ENCODE peak calls at places on chromosomes 13 and 19, in five cellular contexts. Q is MG63, D is psoas muscle, B is neural progenitor cell, U is heart left ventricle. M is an unnamed sample.
A peak's percentile ranks its signal among the peaks of the same experiment; 100 is the strongest.

GRCh38 chr13:109145631-109146030 is 516.2 kb downstream of the MYO16 start:
- DNase-seq in Q (no peak), D (no peak), B (peak; percentile 70), U (peak; percentile 30), M (no peak)

GRCh38 chr13:91133941-91134772 is 213.3 kb upstream of the MIR17HG start:
- DNase-seq in Q (peak; percentile 24), D (no peak), B (peak; percentile 60), U (peak; percentile 23), M (no peak)

GRCh38 chr19:33221641-33222040 is 4.0 kb downstream of the SLC7A10 start:
- DNase-seq in Q (no peak), D (no peak), B (no peak), U (no peak), M (no peak)

GRCh38 chr19:45428385-45429231 is 4.9 kb upstream of the ERCC1 start:
- DNase-seq in Q (peak; percentile 42), D (peak; percentile 92), B (peak; percentile 89), U (peak; percentile 80), M (peak; percentile 52)

GRCh38 chr19:18848860-18849661 is 17.3 kb downstream of the UPF1 start:
- DNase-seq in Q (no peak), D (peak; percentile 84), B (no peak), U (peak; percentile 82), M (peak; percentile 81)

GRCh38 chr13:94400874-94401273 is 78.6 kb downstream of the DCT start:
- DNase-seq in Q (no peak), D (no peak), B (no peak), U (no peak), M (no peak)

GRCh38 chr13:30739646-30740642 is 4.6 kb downstream of the ALOX5AP start:
- DNase-seq in Q (peak; percentile 75), D (no peak), B (peak; percentile 35), U (no peak), M (no peak)

GRCh38 chr19:34502582-34503545 is 21.3 kb downstream of the WTIP start:
- DNase-seq in Q (no peak), D (no peak), B (no peak), U (no peak), M (no peak)

GRCh38 chr13:29758591-29759114 is 91.8 kb downstream of the UBL3 start:
- DNase-seq in Q (no peak), D (no peak), B (no peak), U (peak; percentile 13), M (peak; percentile 87)

GRCh38 chr19:40084948-40085347 is 5.8 kb downstream of the ZNF780A start:
- DNase-seq in Q (no peak), D (no peak), B (no peak), U (no peak), M (no peak)

GRCh38 chr13:110713981-110714797 is 689 bp downstream of the ING1 start:
- DNase-seq in Q (peak; percentile 50), D (peak; percentile 78), B (peak; percentile 74), U (peak; percentile 65), M (peak; percentile 75)

GRCh38 chr13:24141333-24141910 is 19.1 kb upstream of the SPATA13 start:
- DNase-seq in Q (peak; percentile 56), D (no peak), B (no peak), U (no peak), M (no peak)

DNA sequence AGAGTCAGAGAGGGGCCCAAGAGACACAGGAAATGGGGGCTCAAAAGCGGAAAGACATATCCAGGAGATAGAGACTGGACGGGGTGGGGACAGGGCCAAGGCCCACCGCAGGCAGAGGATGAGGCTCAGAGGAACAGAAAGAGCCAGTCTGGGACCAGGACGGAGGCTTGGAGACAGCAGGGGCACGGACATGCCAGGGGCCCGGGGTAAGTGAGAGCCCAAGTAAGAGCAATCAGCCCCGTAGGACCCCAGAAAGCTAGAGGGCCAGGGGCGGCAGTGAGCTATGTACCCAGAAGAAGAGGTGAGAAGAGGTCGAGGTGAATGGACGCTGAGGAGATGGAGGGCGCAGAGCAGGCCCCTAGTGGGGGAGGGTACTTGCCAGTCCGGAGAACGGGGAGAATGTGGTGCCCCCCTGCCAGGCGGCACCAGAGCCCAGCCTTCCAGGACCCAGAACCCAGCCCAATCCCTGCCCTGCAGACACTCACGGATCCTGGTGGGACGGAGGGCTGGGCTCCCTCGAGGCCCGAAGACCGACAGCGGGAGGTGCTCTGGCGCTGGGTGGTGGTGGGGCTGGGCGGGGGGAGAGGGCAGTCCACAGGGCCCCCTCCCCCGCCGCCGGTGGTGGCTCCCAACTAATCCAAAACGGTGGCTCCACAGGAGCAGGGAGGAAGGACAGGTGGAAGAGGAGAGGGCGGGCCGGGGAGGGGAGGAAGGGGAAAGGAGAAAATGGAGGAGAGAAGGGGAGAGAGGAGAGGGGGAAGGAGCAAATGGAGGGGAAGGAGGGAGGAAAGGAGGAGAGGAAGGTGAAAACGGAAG is 1.0 kb downstream of the GRIK5 start:
- DNase-seq in Q (no peak), D (no peak), B (peak; percentile 50), U (no peak), M (no peak)
- H3K27me3 ChIP-seq in Q (peaks cover 12% of the 10 kb centered on the region), D (peaks cover 42% of the 10 kb centered on the region), B (no peaks in the 10 kb centered on the region), U (peaks cover 24% of the 10 kb centered on the region), M (peaks cover 43% of the 10 kb centered on the region)

GRCh38 chr19:50020481-50020880 is 4.7 kb downstream of the VRK3 start:
- DNase-seq in Q (no peak), D (no peak), B (no peak), U (no peak), M (no peak)
- H3K27me3 ChIP-seq in Q (no peaks in the 10 kb centered on the region), D (no peaks in the 10 kb centered on the region), B (no peaks in the 10 kb centered on the region), U (no peaks in the 10 kb centered on the region), M (no peaks in the 10 kb centered on the region)

GRCh38 chr13:113112893-113113845 is 7.6 kb downstream of the F7 start:
- DNase-seq in Q (no peak), D (no peak), B (no peak), U (no peak), M (peak; percentile 10)
- H3K27me3 ChIP-seq in Q (peaks cover 18% of the 10 kb centered on the region), D (peaks cover 62% of the 10 kb centered on the region), B (peaks cover 22% of the 10 kb centered on the region), U (peaks cover 21% of the 10 kb centered on the region), M (peaks cover 33% of the 10 kb centered on the region)

GRCh38 chr13:100957741-100958140 is 283.1 kb upstream of the TMTC4 start:
- DNase-seq in Q (no peak), D (no peak), B (no peak), U (no peak), M (no peak)
- H3K27me3 ChIP-seq in Q (no peaks in the 10 kb centered on the region), D (no peaks in the 10 kb centered on the region), B (no peaks in the 10 kb centered on the region), U (no peaks in the 10 kb centered on the region), M (no peaks in the 10 kb centered on the region)

DNA sequence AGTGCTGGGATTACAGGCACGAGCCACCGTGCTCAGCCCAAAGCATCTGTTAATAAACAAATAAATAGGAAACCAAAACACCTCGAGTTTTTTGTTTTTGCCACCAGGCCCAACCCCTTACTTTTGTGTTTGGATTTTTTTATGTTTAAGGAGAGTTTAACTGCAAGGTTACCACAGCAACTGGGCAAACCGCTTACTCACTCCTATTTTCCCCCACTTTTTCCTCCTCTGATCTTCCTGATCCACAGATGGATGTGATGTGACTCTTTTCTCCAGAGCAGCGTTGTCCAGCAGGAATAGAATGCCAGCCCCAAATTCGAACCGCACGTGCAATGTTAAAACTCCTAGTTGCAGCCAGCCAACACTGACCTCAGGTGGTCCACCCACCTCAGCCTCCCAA is 2.1 kb upstream of the PNMA8B start:
- DNase-seq in Q (no peak), D (no peak), B (no peak), U (no peak), M (no peak)
- H3K27me3 ChIP-seq in Q (peaks cover 10% of the 10 kb centered on the region), D (peaks cover 30% of the 10 kb centered on the region), B (peaks cover 26% of the 10 kb centered on the region), U (peaks cover 40% of the 10 kb centered on the region), M (peaks cover 33% of the 10 kb centered on the region)